ENCODE peak calls at places on chromosomes 2 and 18, in seven cellular contexts. One of them, this sample, is unnamed.
A peak's percentile ranks its signal among the peaks of the same experiment; 100 is the strongest.

GRCh38 chr18:46571756-46572155 is 85.3 kb downstream of the LOXHD1 start:
- DNase-seq in GM04503: no peak
- DNase-seq in SK-MEL-5: no peak
- DNase-seq in ELF-1: no peak
- DNase-seq in mammary epithelial cell: no peak
- DNase-seq in H4: no peak
- DNase-seq in fibroblast of mammary gland: no peak
- DNase-seq in this sample: no peak

GRCh38 chr2:100954044-100954420 is 48.1 kb upstream of the RPL31 start:
- DNase-seq in GM04503: no peak
- DNase-seq in SK-MEL-5: no peak
- DNase-seq in ELF-1: peak; percentile 36
- DNase-seq in mammary epithelial cell: no peak
- DNase-seq in H4: no peak
- DNase-seq in fibroblast of mammary gland: no peak
- DNase-seq in this sample: no peak

GRCh38 chr2:169361706-169362345 is 508 bp downstream of the LRP2 start:
- DNase-seq in GM04503: no peak
- DNase-seq in SK-MEL-5: no peak
- DNase-seq in ELF-1: peak; percentile 72
- DNase-seq in mammary epithelial cell: peak; percentile 4
- DNase-seq in H4: no peak
- DNase-seq in fibroblast of mammary gland: no peak
- DNase-seq in this sample: peak; percentile 12

GRCh38 chr2:200810252-200810650 is 1.5 kb upstream of the BZW1 start:
- DNase-seq in GM04503: peak; percentile 66
- DNase-seq in SK-MEL-5: no peak
- DNase-seq in ELF-1: no peak
- DNase-seq in mammary epithelial cell: peak; percentile 31
- DNase-seq in H4: no peak
- DNase-seq in fibroblast of mammary gland: peak; percentile 93
- DNase-seq in this sample: peak; percentile 45

GRCh38 chr2:2573658-2574293 is 242.7 kb upstream of the MYT1L start:
- DNase-seq in GM04503: no peak
- DNase-seq in SK-MEL-5: peak; percentile 37
- DNase-seq in ELF-1: no peak
- DNase-seq in mammary epithelial cell: peak; percentile 0
- DNase-seq in H4: no peak
- DNase-seq in fibroblast of mammary gland: peak; percentile 11
- DNase-seq in this sample: no peak

GRCh38 chr2:11073251-11073650 is 82.0 kb upstream of the SLC66A3 start:
- DNase-seq in GM04503: no peak
- DNase-seq in SK-MEL-5: peak; percentile 81
- DNase-seq in ELF-1: peak; percentile 88
- DNase-seq in mammary epithelial cell: no peak
- DNase-seq in H4: peak; percentile 14
- DNase-seq in fibroblast of mammary gland: peak; percentile 44
- DNase-seq in this sample: peak; percentile 49

GRCh38 chr18:47545613-47546012 is 294.2 kb upstream of the SKOR2 start:
- DNase-seq in GM04503: no peak
- DNase-seq in SK-MEL-5: no peak
- DNase-seq in ELF-1: peak; percentile 27
- DNase-seq in mammary epithelial cell: no peak
- DNase-seq in H4: no peak
- DNase-seq in fibroblast of mammary gland: no peak
- DNase-seq in this sample: no peak

GRCh38 chr18:9304388-9305070 is 30.0 kb upstream of the TWSG1 start:
- DNase-seq in GM04503: no peak
- DNase-seq in SK-MEL-5: no peak
- DNase-seq in ELF-1: no peak
- DNase-seq in mammary epithelial cell: no peak
- DNase-seq in H4: no peak
- DNase-seq in fibroblast of mammary gland: no peak
- DNase-seq in this sample: no peak

GRCh38 chr2:205696541-205697441 is 14.5 kb downstream of the NRP2 start:
- DNase-seq in GM04503: no peak
- DNase-seq in SK-MEL-5: peak; percentile 78
- DNase-seq in ELF-1: peak; percentile 78
- DNase-seq in mammary epithelial cell: no peak
- DNase-seq in H4: peak; percentile 38
- DNase-seq in fibroblast of mammary gland: peak; percentile 30
- DNase-seq in this sample: no peak

GRCh38 chr2:105797298-105797819 is 52.6 kb downstream of the NCK2 start:
- DNase-seq in GM04503: no peak
- DNase-seq in SK-MEL-5: peak; percentile 14
- DNase-seq in ELF-1: peak; percentile 42
- DNase-seq in mammary epithelial cell: peak; percentile 55
- DNase-seq in H4: peak; percentile 84
- DNase-seq in fibroblast of mammary gland: peak; percentile 82
- DNase-seq in this sample: no peak

GRCh38 chr18:56315363-56315762 is 323.0 kb downstream of the TXNL1 start:
- DNase-seq in GM04503: no peak
- DNase-seq in SK-MEL-5: no peak
- DNase-seq in ELF-1: no peak
- DNase-seq in mammary epithelial cell: peak; percentile 35
- DNase-seq in H4: no peak
- DNase-seq in fibroblast of mammary gland: peak; percentile 56
- DNase-seq in this sample: no peak

GRCh38 chr18:72502671-72503431 is 41.3 kb downstream of the CBLN2 start:
- DNase-seq in GM04503: no peak
- DNase-seq in SK-MEL-5: no peak
- DNase-seq in ELF-1: no peak
- DNase-seq in mammary epithelial cell: no peak
- DNase-seq in H4: no peak
- DNase-seq in fibroblast of mammary gland: no peak
- DNase-seq in this sample: no peak

GRCh38 chr2:30645081-30645744 is 162.0 kb downstream of the CAPN13 start:
- DNase-seq in GM04503: no peak
- DNase-seq in SK-MEL-5: no peak
- DNase-seq in ELF-1: no peak
- DNase-seq in mammary epithelial cell: no peak
- DNase-seq in H4: no peak
- DNase-seq in fibroblast of mammary gland: no peak
- DNase-seq in this sample: no peak

GRCh38 chr2:149040451-149040850 is 2.0 kb downstream of the LYPD6B start:
- DNase-seq in GM04503: no peak
- DNase-seq in SK-MEL-5: peak; percentile 65
- DNase-seq in ELF-1: peak; percentile 80
- DNase-seq in mammary epithelial cell: peak; percentile 24
- DNase-seq in H4: peak; percentile 50
- DNase-seq in fibroblast of mammary gland: peak; percentile 15
- DNase-seq in this sample: peak; percentile 69

GRCh38 chr2:231800493-231801091 is 14.3 kb downstream of the COPS7B start:
- DNase-seq in GM04503: no peak
- DNase-seq in SK-MEL-5: peak; percentile 61
- DNase-seq in ELF-1: peak; percentile 48
- DNase-seq in mammary epithelial cell: no peak
- DNase-seq in H4: no peak
- DNase-seq in fibroblast of mammary gland: peak; percentile 56
- DNase-seq in this sample: peak; percentile 26

GRCh38 chr2:9712263-9712662 is 81.5 kb upstream of the YWHAQ start:
- DNase-seq in GM04503: no peak
- DNase-seq in SK-MEL-5: no peak
- DNase-seq in ELF-1: no peak
- DNase-seq in mammary epithelial cell: no peak
- DNase-seq in H4: no peak
- DNase-seq in fibroblast of mammary gland: no peak
- DNase-seq in this sample: no peak

GRCh38 chr2:224126001-224126400 is 86.9 kb upstream of the SERPINE2 start:
- DNase-seq in GM04503: no peak
- DNase-seq in SK-MEL-5: no peak
- DNase-seq in ELF-1: peak; percentile 45
- DNase-seq in mammary epithelial cell: no peak
- DNase-seq in H4: no peak
- DNase-seq in fibroblast of mammary gland: no peak
- DNase-seq in this sample: no peak

GRCh38 chr2:40329739-40330047 is 122.2 kb downstream of the SLC8A1 start:
- DNase-seq in GM04503: no peak
- DNase-seq in SK-MEL-5: no peak
- DNase-seq in ELF-1: no peak
- DNase-seq in mammary epithelial cell: no peak
- DNase-seq in H4: no peak
- DNase-seq in fibroblast of mammary gland: no peak
- DNase-seq in this sample: no peak

GRCh38 chr2:234840336-234840735 is 111.5 kb upstream of the SH3BP4 start:
- DNase-seq in GM04503: peak; percentile 68
- DNase-seq in SK-MEL-5: peak; percentile 36
- DNase-seq in ELF-1: peak; percentile 85
- DNase-seq in mammary epithelial cell: peak; percentile 73
- DNase-seq in H4: peak; percentile 94
- DNase-seq in fibroblast of mammary gland: peak; percentile 95
- DNase-seq in this sample: no peak

GRCh38 chr2:227748079-227748478 is 2.4 kb downstream of the SCYGR8 start:
- DNase-seq in GM04503: no peak
- DNase-seq in SK-MEL-5: peak; percentile 66
- DNase-seq in ELF-1: peak; percentile 36
- DNase-seq in mammary epithelial cell: no peak
- DNase-seq in H4: peak; percentile 13
- DNase-seq in fibroblast of mammary gland: peak; percentile 12
- DNase-seq in this sample: no peak

GRCh38 chr2:150374562-150374961 is 112.9 kb downstream of the RND3 start:
- DNase-seq in GM04503: no peak
- DNase-seq in SK-MEL-5: no peak
- DNase-seq in ELF-1: no peak
- DNase-seq in mammary epithelial cell: no peak
- DNase-seq in H4: no peak
- DNase-seq in fibroblast of mammary gland: no peak
- DNase-seq in this sample: no peak

This sample was measured in stimulated activated effector memory CD8-positive, alpha-beta T cell treated with anti-CD3 and anti-CD28 coated beads, Interleukin-12 subunit alpha, Interleukin-12 subunit beta, amount 100 ng/mL, for 72 hours.